ENCODE peak calls at places on chromosomes 12 and 14, in ten cellular contexts. T, V, M, Y, K, G, A, Q, N and U are unnamed samples. For H3K27me3, the result is how much of the 10 kb centered on the place peaks cover.

GRCh38 chr12:4496145-4496838 is 42.4 kb upstream of the RAD51AP1 start:
- DNase-seq in T (no peak), V (peak), M (no peak), Y (no peak), K (no peak), G (no peak), A (no peak), Q (no peak), N (no peak), U (no peak)

GRCh38 chr12:62720661-62721330 is 214.2 kb downstream of the PPM1H start:
- DNase-seq in T (no peak), V (no peak), M (peak), Y (no peak), K (no peak), G (no peak), A (no peak), Q (peak), N (no peak), U (no peak)

GRCh38 chr14:69879175-69880047 is at the start of gene SMOC1:
- DNase-seq in T (no peak), V (no peak), M (peak), Y (peak), K (peak), G (no peak), A (peak), Q (no peak), N (peak), U (peak)

GRCh38 chr14:103021817-103022668 is 35.3 kb downstream of the CDC42BPB start:
- DNase-seq in T (no peak), V (no peak), M (peak), Y (no peak), K (no peak), G (no peak), A (no peak), Q (no peak), N (no peak), U (no peak)

GRCh38 chr12:69897744-69898143 is 72.7 kb downstream of the MYRFL start:
- DNase-seq in T (no peak), V (no peak), M (peak), Y (no peak), K (no peak), G (no peak), A (no peak), Q (peak), N (peak), U (no peak)

GRCh38 chr14:85437143-85437542 is 92.8 kb upstream of the FLRT2 start:
- DNase-seq in T (no peak), V (no peak), M (peak), Y (no peak), K (no peak), G (no peak), A (no peak), Q (peak), N (peak), U (no peak)

GRCh38 chr12:51198568-51199400 is 19.1 kb downstream of the POU6F1 start:
- DNase-seq in T (no peak), V (no peak), M (no peak), Y (no peak), K (no peak), G (no peak), A (no peak), Q (no peak), N (no peak), U (no peak)

GRCh38 chr12:104495786-104496185 is 39.0 kb downstream of the CHST11 start:
- DNase-seq in T (no peak), V (no peak), M (peak), Y (no peak), K (no peak), G (no peak), A (no peak), Q (no peak), N (no peak), U (no peak)

GRCh38 chr14:92105845-92106094 is 612 bp downstream of the ATXN3 start:
- DNase-seq in T (peak), V (no peak), M (no peak), Y (no peak), K (peak), G (peak), A (peak), Q (peak), N (no peak), U (no peak)

GRCh38 chr14:65238456-65238855 is 136.1 kb upstream of the MAX start:
- DNase-seq in T (no peak), V (no peak), M (peak), Y (no peak), K (no peak), G (peak), A (peak), Q (peak), N (peak), U (no peak)

GRCh38 chr14:65237023-65237814 is 134.9 kb upstream of the MAX start:
- DNase-seq in T (no peak), V (no peak), M (peak), Y (no peak), K (no peak), G (no peak), A (peak), Q (no peak), N (no peak), U (no peak)

GRCh38 chr14:65239897-65240296 is 137.6 kb upstream of the MAX start:
- DNase-seq in T (no peak), V (no peak), M (no peak), Y (no peak), K (no peak), G (no peak), A (peak), Q (no peak), N (no peak), U (no peak)

GRCh38 chr14:65239143-65239672 is 136.9 kb upstream of the MAX start:
- DNase-seq in T (no peak), V (no peak), M (peak), Y (no peak), K (no peak), G (no peak), A (peak), Q (no peak), N (no peak), U (no peak)

GRCh38 chr14:65237956-65238355 is 135.6 kb upstream of the MAX start:
- DNase-seq in T (no peak), V (no peak), M (no peak), Y (no peak), K (no peak), G (no peak), A (peak), Q (no peak), N (no peak), U (no peak)
- H3K4me3 ChIP-seq in T (no peak), V (no peak), M (no peak), Y (no peak), K (no peak), G (no peak), A (no peak), Q (no peak), N (no peak), U (no peak)

DNA sequence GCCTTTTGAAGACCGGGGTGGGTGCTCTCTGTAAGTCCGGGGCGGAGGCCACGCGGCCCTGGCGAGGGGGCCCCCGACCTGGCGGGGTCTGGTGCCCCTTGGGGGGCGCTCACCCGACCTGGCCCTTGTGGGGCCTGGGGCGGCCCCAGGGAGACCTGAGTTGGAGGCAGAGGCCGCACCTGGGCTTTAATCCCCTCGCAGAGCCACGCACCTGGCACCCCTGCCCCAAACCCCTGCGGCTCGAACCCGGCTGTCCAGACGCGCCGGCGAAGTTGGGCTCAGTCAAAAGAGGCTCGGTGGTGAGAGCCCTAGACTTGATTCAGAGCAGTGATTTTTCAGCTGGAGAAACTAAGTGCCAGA is 267 bp downstream of the CFAP251 start:
- DNase-seq in T (no peak), V (no peak), M (no peak), Y (no peak), K (no peak), G (no peak), A (no peak), Q (no peak), N (no peak), U (no peak)
- H3K27ac ChIP-seq in T (peak), V (no peak), M (peak), Y (no peak), K (peak), G (no peak), A (peak), Q (no peak), N (no peak), U (no peak)

GRCh38 chr12:30201301-30202160 is 417.8 kb upstream of the TMTC1 start:
- DNase-seq in T (no peak), V (no peak), M (no peak), Y (no peak), K (peak), G (no peak), A (no peak), Q (no peak), N (no peak), U (no peak)
- H3K27me3 ChIP-seq in T (under half), V (under half), M (under half), Y (under half), K (under half), G (under half), A (under half), Q (under half), N (under half), U (under half)

GRCh38 chr12:39622306-39622705 is 2.7 kb upstream of the ABCD2 start:
- DNase-seq in T (no peak), V (no peak), M (no peak), Y (no peak), K (no peak), G (no peak), A (no peak), Q (no peak), N (no peak), U (no peak)

GRCh38 chr12:39619316-39619659 is 315 bp downstream of the ABCD2 start:
- DNase-seq in T (no peak), V (no peak), M (no peak), Y (no peak), K (no peak), G (no peak), A (no peak), Q (no peak), N (no peak), U (no peak)

GRCh38 chr12:39619660-39620433 is at the start of gene ABCD2:
- DNase-seq in T (no peak), V (peak), M (peak), Y (no peak), K (no peak), G (peak), A (peak), Q (peak), N (peak), U (no peak)

GRCh38 chr12:39621670-39622069 is 2.1 kb upstream of the ABCD2 start:
- DNase-seq in T (no peak), V (no peak), M (no peak), Y (no peak), K (no peak), G (no peak), A (no peak), Q (no peak), N (no peak), U (no peak)

DNA sequence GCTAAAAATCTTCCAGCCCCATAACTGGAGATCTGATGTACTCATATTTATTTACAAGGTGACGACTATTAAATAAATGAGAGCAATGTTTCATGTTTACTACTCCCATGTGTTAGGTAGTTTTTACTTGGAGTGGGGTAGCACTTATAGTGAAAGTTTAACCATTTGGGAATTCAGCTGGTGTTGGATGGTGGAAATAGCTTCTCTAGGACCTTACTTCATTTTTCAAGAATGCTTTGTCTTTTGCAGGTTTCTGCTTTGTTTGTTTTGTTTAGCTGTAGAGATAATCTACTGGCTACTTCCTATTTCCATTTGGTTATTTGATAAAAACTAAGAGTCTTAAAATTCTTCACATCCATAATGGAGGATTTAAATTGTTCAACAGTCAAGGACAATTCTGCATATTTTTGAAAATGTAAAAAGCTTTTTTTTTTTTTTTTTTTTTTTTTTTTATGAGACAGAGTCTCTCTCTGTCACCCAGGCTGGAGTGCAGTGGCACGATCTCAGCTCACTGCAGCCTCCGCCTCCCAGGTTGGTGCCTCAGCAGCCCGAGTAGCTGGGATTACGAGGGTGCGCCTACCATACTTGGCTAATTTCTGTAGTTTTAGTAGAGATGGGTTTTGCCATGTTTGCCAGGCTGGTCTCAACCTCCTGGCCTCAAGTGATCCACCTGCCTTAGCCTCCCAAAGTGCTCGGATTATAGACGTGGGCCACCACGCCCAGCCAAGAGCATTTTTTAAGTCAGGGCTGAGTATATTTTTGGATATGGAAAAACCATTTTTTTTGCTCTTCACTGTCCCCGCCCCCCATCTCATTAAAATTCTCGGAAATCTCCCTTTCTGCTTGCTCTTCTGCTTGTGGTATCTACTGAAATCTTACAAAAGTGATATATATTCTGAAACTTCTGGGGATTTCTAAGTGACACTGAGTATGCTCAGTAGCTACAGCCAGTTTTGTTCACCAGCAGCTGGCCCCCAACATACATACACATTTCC is 1.4 kb upstream of the ABCD2 start:
- DNase-seq in T (no peak), V (peak), M (no peak), Y (no peak), K (no peak), G (no peak), A (no peak), Q (peak), N (no peak), U (no peak)
- H3K4me3 ChIP-seq in T (peak), V (peak), M (peak), Y (peak), K (no peak), G (peak), A (peak), Q (peak), N (peak), U (no peak)